ENCODE peak calls at places on chromosomes 1 and 21, in five cellular contexts. R is adrenal gland, X is A549, C is lower leg skin, Z is IMR-90. N is an unnamed sample.

GRCh38 chr21:28832013-28832714 is 160.5 kb downstream of the LTN1 start:
- DNase-seq in R (no peak), Z (peak; percentile 41), C (no peak), X (no peak), N (no peak)

GRCh38 chr1:29784276-29785136 is 548.2 kb downstream of the PTPRU start:
- DNase-seq in Z (no peak), R (peak; percentile 8), C (no peak), X (no peak), N (no peak)

GRCh38 chr1:157114183-157115121 is 14.8 kb upstream of the ETV3L start:
- DNase-seq in R (no peak), X (no peak), C (no peak), Z (no peak), N (no peak)

GRCh38 chr1:243924588-243925349 is 74.7 kb upstream of the AKT3 start:
- DNase-seq in C (no peak), R (no peak), X (no peak), Z (no peak), N (no peak)

GRCh38 chr1:15758537-15758936 is at the start of gene FBLIM1:
- DNase-seq in Z (no peak), X (no peak), C (no peak), R (no peak), N (no peak)

GRCh38 chr1:54583868-54584267 is 35.8 kb downstream of the ACOT11 start:
- DNase-seq in Z (no peak), X (no peak), C (no peak), R (no peak), N (no peak)

GRCh38 chr1:94270801-94271203 is 33.4 kb upstream of the ARHGAP29 start:
- DNase-seq in C (no peak), R (no peak), Z (peak; percentile 86), X (no peak), N (no peak)

GRCh38 chr1:200780545-200781444 is 42.1 kb downstream of the CAMSAP2 start:
- DNase-seq in C (no peak), Z (peak; percentile 43), R (no peak), X (no peak), N (no peak)

GRCh38 chr1:155175281-155175926 is 1.8 kb downstream of the TRIM46 start:
- DNase-seq in X (no peak), Z (no peak), R (no peak), C (no peak), N (no peak)

GRCh38 chr1:40592107-40592773 is 60.8 kb downstream of the ZNF684 start:
- DNase-seq in C (peak; percentile 48), R (peak; percentile 19), Z (peak; percentile 17), X (no peak), N (no peak)

GRCh38 chr1:110011527-110012041 is 22.8 kb upstream of the STRIP1 start:
- DNase-seq in Z (peak; percentile 73), X (peak; percentile 56), R (peak; percentile 56), C (no peak), N (peak; percentile 33)

GRCh38 chr1:43822040-43822439 is 111.6 kb upstream of the ARTN start:
- DNase-seq in X (peak; percentile 71), R (peak; percentile 43), Z (peak; percentile 93), C (no peak), N (peak; percentile 70)

GRCh38 chr1:180515857-180516388 is 13.5 kb upstream of the ACBD6 start:
- DNase-seq in C (peak; percentile 48), X (peak; percentile 84), Z (peak; percentile 84), R (peak; percentile 79), N (peak; percentile 54)

GRCh38 chr1:203117611-203118575 is 9.6 kb upstream of the ADORA1 start:
- DNase-seq in C (peak; percentile 48), X (peak; percentile 93), R (peak; percentile 76), Z (peak; percentile 50), N (peak; percentile 76)

GRCh38 chr1:17553970-17554369 is 14.5 kb downstream of the ARHGEF10L start:
- DNase-seq in R (peak; percentile 57), X (no peak), Z (peak; percentile 85), C (no peak), N (no peak)

GRCh38 chr1:9573723-9574122 is 15.0 kb upstream of the TMEM201 start:
- DNase-seq in X (no peak), R (no peak), Z (peak; percentile 25), C (no peak), N (no peak)

GRCh38 chr1:69673301-69673700 is 105.6 kb downstream of the LRRC7 start:
- DNase-seq in Z (no peak), C (no peak), X (no peak), R (no peak), N (no peak)

GRCh38 chr1:181033128-181033798 is 520 bp upstream of the MR1 start:
- DNase-seq in X (no peak), C (peak; percentile 67), Z (peak; percentile 35), R (peak; percentile 61), N (no peak)

GRCh38 chr1:67748147-67748546 is 63.1 kb downstream of the GADD45A start:
- DNase-seq in R (no peak), X (no peak), C (no peak), Z (no peak), N (no peak)

GRCh38 chr1:63698001-63698838 is 75.6 kb upstream of the ROR1 start:
- DNase-seq in C (no peak), X (peak; percentile 44), Z (peak; percentile 33), R (peak; percentile 72), N (no peak)

GRCh38 chr1:161676441-161676840 is 13.5 kb downstream of the FCGR2B start:
- DNase-seq in X (no peak), Z (no peak), R (no peak), C (no peak), N (no peak)

GRCh38 chr21:44057960-44058651 is 46.0 kb downstream of the TRAPPC10 start:
- DNase-seq in Z (peak; percentile 46), C (no peak), R (no peak), X (no peak), N (no peak)

GRCh38 chr1:239218296-239218695 is 168.1 kb upstream of the CHRM3 start:
- DNase-seq in R (peak; percentile 2), Z (no peak), C (no peak), X (no peak), N (no peak)

GRCh38 chr1:8627728-8628127 is 189.7 kb downstream of the RERE start:
- DNase-seq in Z (no peak), C (no peak), R (no peak), X (no peak), N (no peak)

GRCh38 chr21:17708541-17709265 is 96.0 kb upstream of the BTG3 start:
- DNase-seq in Z (no peak), X (no peak), C (no peak), R (no peak), N (no peak)

GRCh38 chr1:116487016-116487415 is 83.8 kb downstream of the CD58 start:
- DNase-seq in R (no peak), Z (no peak), C (no peak), X (no peak), N (no peak)
- TF ChIP-seq POLR2A in R (no peak), Z (no peak), C (no peak), X (no peak), N (no peak)

GRCh38 chr1:160567858-160568682 is 11.2 kb downstream of the CD84 start:
- DNase-seq in Z (no peak), X (no peak), C (no peak), R (no peak), N (no peak)
- TF ChIP-seq POLR2A in Z (no peak), X (no peak), C (no peak), R (no peak), N (no peak)

GRCh38 chr1:26069941-26070807 is 2.7 kb upstream of the TRIM63 start:
- DNase-seq in R (no peak), X (no peak), Z (no peak), C (no peak), N (no peak)
- TF ChIP-seq POLR2A in R (no peak), X (no peak), Z (no peak), C (no peak), N (no peak)

GRCh38 chr1:171753182-171753581 is 11.3 kb upstream of the VAMP4 start:
- DNase-seq in C (no peak), R (no peak), Z (no peak), X (no peak), N (no peak)

GRCh38 chr1:171754381-171754705 is 12.5 kb upstream of the VAMP4 start:
- DNase-seq in C (peak; percentile 37), Z (peak; percentile 86), X (no peak), R (no peak), N (no peak)

GRCh38 chr1:171753685-171754380 is 12.0 kb upstream of the VAMP4 start:
- DNase-seq in C (no peak), Z (peak; percentile 33), R (no peak), X (no peak), N (no peak)

GRCh38 chr1:171756856-171757255 is 15.0 kb upstream of the VAMP4 start:
- DNase-seq in Z (no peak), R (no peak), C (no peak), X (no peak), N (no peak)

DNA sequence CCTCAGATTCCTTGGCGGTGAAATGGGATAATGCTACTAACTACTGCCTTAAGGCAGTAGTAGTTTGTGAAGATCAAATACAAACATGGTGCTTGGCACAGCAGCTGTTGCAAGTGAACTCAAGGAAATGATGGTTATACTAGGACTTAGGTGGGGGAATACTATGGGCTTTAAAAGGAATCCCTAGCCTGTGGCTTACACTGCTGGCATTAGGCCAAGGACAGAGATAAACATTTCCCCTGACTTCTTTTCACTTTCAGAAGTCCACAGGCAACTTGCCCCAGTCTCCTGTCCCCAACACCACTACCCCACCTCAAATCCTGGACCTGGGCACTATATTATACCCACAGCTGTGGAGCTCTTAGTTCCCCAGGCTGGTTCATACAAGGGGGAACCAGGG is 13.1 kb upstream of the VAMP4 start:
- DNase-seq in R (no peak), Z (peak; percentile 36), X (no peak), C (no peak), N (no peak)
- TF ChIP-seq POLR2A in R (no peak), Z (no peak), X (no peak), C (no peak), N (no peak)

GRCh38 chr1:225652726-225653462 is at the start of gene ENAH:
- DNase-seq in Z (peak; percentile 76), X (peak; percentile 65), C (peak; percentile 66), R (peak; percentile 84), N (peak; percentile 61)
- TF ChIP-seq POLR2A in Z (no peak), X (peak; percentile 80), C (no peak), R (peak; percentile 93), N (peak; percentile 95)

DNA sequence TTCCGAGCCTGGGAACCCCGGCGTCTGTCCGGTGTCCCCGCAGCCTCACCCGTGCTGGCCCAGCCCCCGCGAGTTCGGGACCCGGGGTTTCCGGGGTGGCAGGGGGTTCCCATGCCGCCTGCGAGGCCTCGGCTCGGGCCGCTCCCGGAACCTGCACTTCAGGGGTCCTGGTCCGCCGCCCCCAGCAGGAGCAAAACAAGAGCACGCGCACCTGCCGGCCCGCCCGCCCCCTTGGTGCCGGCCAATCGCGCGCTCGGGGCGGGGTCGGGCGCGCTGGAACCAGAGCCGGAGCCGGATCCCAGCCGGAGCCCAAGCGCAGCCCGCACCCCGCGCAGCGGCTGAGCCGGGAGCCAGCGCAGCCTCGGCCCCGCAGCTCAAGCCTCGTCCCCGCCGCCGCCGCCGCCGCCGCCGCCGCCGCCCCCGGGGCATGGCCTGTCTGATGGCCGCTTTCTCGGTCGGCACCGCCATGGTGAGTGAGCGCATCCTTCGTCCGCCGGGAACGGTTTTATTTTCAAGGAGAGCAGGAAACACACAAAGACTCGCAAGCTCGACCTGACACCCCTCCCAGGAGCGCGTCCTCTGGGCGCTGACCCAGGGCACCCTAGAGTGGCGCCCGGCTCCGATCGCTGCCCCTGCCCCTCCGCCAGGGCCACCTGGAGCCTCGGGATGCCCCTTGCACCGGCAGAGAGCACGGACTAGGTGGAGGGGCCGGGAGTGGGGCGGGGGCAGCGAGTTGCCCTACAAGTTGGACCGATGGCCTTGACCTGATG is at the start of gene ABCG1:
- DNase-seq in R (peak; percentile 63), C (no peak), X (peak; percentile 29), Z (peak; percentile 13), N (no peak)
- TF ChIP-seq POLR2A in R (peak; percentile 86), C (no peak), X (no peak), Z (no peak), N (no peak)

N was measured in H54.